ENCODE peak calls at places on chromosomes 1 and 21, in five cellular contexts. G is IMR-90, K is PC-3, M is PC-9, C is MM.1S. B is an unnamed sample. For H3K4me1, the result is how much of the 10 kb centered on the place peaks cover.

GRCh38 chr21:44498965-44499560 is 40.9 kb downstream of the KRTAP10-1 start:
- DNase-seq in G (no peak), K (no peak), M (no peak), C (no peak), B (no peak)

GRCh38 chr1:108862698-108863477 is 6.0 kb upstream of the AKNAD1 start:
- DNase-seq in G (no peak), K (no peak), M (no peak), C (no peak), B (no peak)

GRCh38 chr1:86018311-86018923 is 138.2 kb downstream of the COL24A1 start:
- DNase-seq in G (peak), K (peak), M (peak), C (peak), B (no peak)

GRCh38 chr1:204321665-204322064 is 38.1 kb downstream of the PLEKHA6 start:
- DNase-seq in G (peak), K (peak), M (no peak), C (no peak), B (no peak)

GRCh38 chr21:24895885-24896734 is 711.2 kb downstream of the MRPL39 start:
- DNase-seq in G (peak), K (peak), M (no peak), C (peak), B (no peak)

GRCh38 chr21:26127918-26128317 is 42.7 kb downstream of the APP start:
- DNase-seq in G (peak), K (peak), M (no peak), C (peak), B (no peak)

GRCh38 chr1:11541236-11541635 is 62.3 kb downstream of the DISP3 start:
- DNase-seq in G (no peak), K (no peak), M (no peak), C (no peak), B (no peak)

GRCh38 chr1:61089338-61089737 is 7.0 kb downstream of the NFIA start:
- DNase-seq in G (no peak), K (peak), M (no peak), C (no peak), B (no peak)

GRCh38 chr1:34164510-34165381 is at the start of gene CSMD2:
- DNase-seq in G (peak), K (no peak), M (no peak), C (no peak), B (no peak)

GRCh38 chr1:76023669-76024407 is 50.7 kb upstream of the ST6GALNAC3 start:
- DNase-seq in G (peak), K (no peak), M (no peak), C (no peak), B (no peak)

GRCh38 chr1:40711465-40712404 is 20.2 kb downstream of the NFYC start:
- DNase-seq in G (peak), K (peak), M (peak), C (no peak), B (peak)

GRCh38 chr1:110726755-110727154 is 52.0 kb upstream of the KCNA3 start:
- DNase-seq in G (no peak), K (no peak), M (no peak), C (peak), B (no peak)

GRCh38 chr21:23162213-23162946 is 2164.2 kb downstream of the NCAM2 start:
- DNase-seq in G (no peak), K (peak), M (no peak), C (peak), B (no peak)

GRCh38 chr1:234242091-234242490 is 131.2 kb upstream of the COA6 start:
- DNase-seq in G (no peak), K (no peak), M (no peak), C (no peak), B (no peak)

GRCh38 chr1:23528245-23528978 is 2.6 kb downstream of the E2F2 start:
- DNase-seq in G (peak), K (peak), M (peak), C (peak), B (no peak)

GRCh38 chr1:205533729-205534443 is 29.4 kb downstream of the CDK18 start:
- DNase-seq in G (no peak), K (no peak), M (no peak), C (no peak), B (no peak)

GRCh38 chr1:52424238-52424637 is 19.8 kb downstream of the PRPF38A start:
- DNase-seq in G (peak), K (no peak), M (no peak), C (no peak), B (no peak)

GRCh38 chr1:42529724-42530161 is 66.7 kb downstream of the CCDC30 start:
- DNase-seq in G (peak), K (peak), M (no peak), C (peak), B (peak)

GRCh38 chr1:9345471-9345870 is 52.8 kb downstream of the SPSB1 start:
- DNase-seq in G (no peak), K (no peak), M (no peak), C (no peak), B (no peak)

GRCh38 chr1:109769335-109770078 is 5.8 kb upstream of the EPS8L3 start:
- DNase-seq in G (peak), K (peak), M (no peak), C (no peak), B (no peak)

GRCh38 chr1:53656062-53656915 is 82.7 kb downstream of the GLIS1 start:
- DNase-seq in G (peak), K (no peak), M (no peak), C (no peak), B (no peak)

GRCh38 chr1:111227875-111228747 is 598 bp downstream of the CHI3L2 start:
- DNase-seq in G (peak), K (peak), M (no peak), C (no peak), B (no peak)

GRCh38 chr1:3384407-3384806 is 70.1 kb upstream of the ARHGEF16 start:
- DNase-seq in G (no peak), K (no peak), M (no peak), C (no peak), B (no peak)

GRCh38 chr1:22611530-22611947 is 24.9 kb upstream of the C1QA start:
- DNase-seq in G (peak), K (peak), M (peak), C (peak), B (peak)

GRCh38 chr1:67853704-67854103 is 20.4 kb upstream of the GNG12 start:
- DNase-seq in G (peak), K (peak), M (peak), C (peak), B (no peak)

GRCh38 chr1:9211291-9211811 is 23.2 kb upstream of the H6PD start:
- DNase-seq in G (peak), K (no peak), M (no peak), C (no peak), B (no peak)

DNA sequence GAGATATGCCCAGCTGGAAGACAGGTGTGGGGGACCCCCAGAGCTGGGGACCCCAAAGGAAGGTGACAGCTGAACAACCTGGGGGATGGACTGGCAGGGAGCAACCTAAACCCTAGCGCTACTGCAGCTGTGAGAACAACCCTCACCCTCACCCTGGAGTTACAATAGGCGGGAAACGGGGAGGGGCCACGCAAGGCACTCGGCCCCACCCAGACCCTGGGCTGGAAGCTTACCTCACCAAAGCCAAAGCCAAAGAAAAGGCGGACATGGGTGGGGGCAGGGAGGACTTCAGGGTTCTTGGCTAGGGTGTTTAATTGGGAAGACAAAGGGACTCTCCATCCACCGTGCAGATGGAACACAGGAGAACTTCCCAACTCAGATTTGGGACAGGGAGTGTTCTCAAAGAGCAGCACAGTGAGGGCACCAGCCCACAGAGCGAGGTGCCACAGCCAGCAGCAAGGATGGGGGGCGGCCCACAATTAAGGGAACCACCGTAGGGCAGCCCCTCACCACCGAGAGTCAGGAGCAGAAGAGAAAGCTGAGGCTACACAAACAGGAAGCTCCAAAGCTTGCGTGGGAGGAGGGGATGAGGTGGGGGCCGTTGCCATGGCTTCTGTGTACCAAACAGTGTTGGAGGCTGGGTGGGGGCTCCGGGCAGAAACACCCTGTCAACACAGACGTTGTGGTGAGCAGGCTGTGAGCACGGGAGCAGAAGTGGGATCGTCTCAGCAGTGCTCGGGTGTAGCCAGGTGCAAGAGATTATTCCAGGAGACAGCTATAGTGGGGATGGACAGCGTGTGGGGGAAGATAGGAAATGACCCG is 1.9 kb downstream of the TAGLN2 start:
- DNase-seq in G (peak), K (peak), M (peak), C (peak), B (no peak)
- H3K4me1 ChIP-seq in G (under half), K (half or more), M (half or more), C (under half), B (half or more)

DNA sequence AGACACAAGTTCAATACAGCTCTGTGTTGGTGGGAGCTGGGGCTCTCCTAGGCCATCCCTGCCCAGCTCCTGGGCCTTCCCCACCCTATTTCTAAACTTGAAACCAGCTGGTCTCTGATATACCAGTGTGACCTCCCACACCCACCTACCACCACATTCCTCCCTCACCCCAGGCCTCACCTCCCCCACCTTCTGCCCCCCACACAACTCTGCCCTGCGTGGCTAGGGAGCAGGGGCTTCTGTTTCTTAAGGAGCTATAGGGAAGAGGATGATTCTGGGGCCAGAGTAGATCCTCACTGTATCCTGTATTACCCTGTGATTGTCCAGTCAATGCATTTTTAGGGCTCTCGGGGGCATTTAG is 16.5 kb downstream of the NES start:
- DNase-seq in G (no peak), K (no peak), M (no peak), C (peak), B (no peak)
- H2AFZ ChIP-seq in G (peak), K (no peak), M (no peak), C (peak), B (no peak)

GRCh38 chr1:21104683-21105082 is 72.0 kb downstream of the EIF4G3 start:
- DNase-seq in G (no peak), K (no peak), M (no peak), C (no peak), B (no peak)
- H3K4me1 ChIP-seq in G (under half), K (under half), M (under half), C (under half), B (under half)

DNA sequence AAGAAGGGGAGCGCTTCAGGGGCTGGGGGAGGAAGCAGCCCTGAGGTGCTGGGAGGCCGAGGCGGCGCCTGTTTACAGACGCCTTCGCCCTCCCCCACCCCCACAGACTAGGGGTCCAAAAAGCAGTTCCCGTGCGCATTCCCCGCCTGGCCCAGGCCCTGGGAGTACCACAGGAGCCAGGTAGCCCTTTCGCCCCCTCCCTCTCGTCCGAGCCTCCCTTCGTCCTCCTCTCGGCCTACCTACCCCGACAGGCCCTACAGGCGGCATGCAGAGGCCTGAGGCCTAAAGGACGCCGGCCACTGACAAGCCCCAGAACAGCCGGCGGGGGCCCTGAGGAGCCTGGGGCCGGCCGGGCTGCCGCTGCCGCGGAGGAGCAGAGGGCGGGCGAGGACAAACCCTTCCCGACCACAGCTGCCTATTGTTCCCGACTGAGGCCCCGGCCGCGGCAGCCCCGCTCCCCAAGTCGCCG is 512 bp downstream of the RC3H1 start:
- DNase-seq in G (peak), K (peak), M (no peak), C (peak), B (no peak)
- H2AFZ ChIP-seq in G (peak), K (peak), M (peak), C (peak), B (peak)